ENCODE peak calls at places on chromosomes 3 and 15, in eight cellular contexts. A, K, F, R, H, S, Q and I are unnamed samples.

GRCh38 chr15:70201376-70201775 is 103.7 kb upstream of the TLE3 start:
- DNase-seq in A (no peak), K (no peak), F (no peak), R (no peak), H (no peak), S (peak), Q (peak), I (no peak)

GRCh38 chr3:37198996-37199395 is 24.6 kb upstream of the LRRFIP2 start:
- DNase-seq in A (peak), K (no peak), F (peak), R (no peak), H (no peak), S (no peak), Q (no peak), I (no peak)

GRCh38 chr3:69241769-69242168 is 119.4 kb upstream of the LMOD3 start:
- DNase-seq in A (no peak), K (no peak), F (no peak), R (no peak), H (no peak), S (no peak), Q (no peak), I (no peak)

GRCh38 chr3:123750659-123751420 is 133.3 kb downstream of the MYLK start:
- DNase-seq in A (peak), K (no peak), F (peak), R (no peak), H (no peak), S (no peak), Q (no peak), I (no peak)

GRCh38 chr15:67836477-67836876 is 3.4 kb downstream of the RNU6-1 start:
- DNase-seq in A (peak), K (peak), F (no peak), R (no peak), H (no peak), S (peak), Q (no peak), I (peak)

GRCh38 chr15:35546581-35547381 is 816 bp upstream of the DPH6 start:
- DNase-seq in A (no peak), K (no peak), F (no peak), R (no peak), H (no peak), S (no peak), Q (no peak), I (no peak)

GRCh38 chr3:116181159-116181558 is 264.1 kb downstream of the LSAMP start:
- DNase-seq in A (no peak), K (no peak), F (no peak), R (no peak), H (no peak), S (no peak), Q (no peak), I (no peak)

GRCh38 chr3:97952280-97952679 is 20.0 kb downstream of the RIOX2 start:
- DNase-seq in A (peak), K (no peak), F (peak), R (no peak), H (no peak), S (peak), Q (peak), I (no peak)

GRCh38 chr3:39224288-39224687 is 31.9 kb upstream of the XIRP1 start:
- DNase-seq in A (no peak), K (peak), F (no peak), R (no peak), H (no peak), S (no peak), Q (no peak), I (no peak)

GRCh38 chr3:125141596-125142417 is 70.7 kb downstream of the SLC12A8 start:
- DNase-seq in A (peak), K (peak), F (no peak), R (peak), H (peak), S (peak), Q (peak), I (peak)

GRCh38 chr15:61266916-61267315 is 37.8 kb upstream of the RORA start:
- DNase-seq in A (no peak), K (no peak), F (no peak), R (no peak), H (no peak), S (no peak), Q (no peak), I (no peak)

GRCh38 chr15:83106994-83107840 is at the start of gene TM6SF1:
- DNase-seq in A (peak), K (peak), F (no peak), R (no peak), H (peak), S (no peak), Q (peak), I (peak)

GRCh38 chr3:196093271-196094111 is 11.6 kb upstream of the TFRC start:
- DNase-seq in A (peak), K (no peak), F (no peak), R (no peak), H (no peak), S (no peak), Q (peak), I (no peak)

GRCh38 chr15:31265090-31265870 is 61.4 kb upstream of the KLF13 start:
- DNase-seq in A (no peak), K (no peak), F (no peak), R (no peak), H (no peak), S (peak), Q (peak), I (no peak)

GRCh38 chr3:11510001-11510760 is 133.5 kb downstream of the VGLL4 start:
- DNase-seq in A (no peak), K (peak), F (no peak), R (no peak), H (no peak), S (no peak), Q (no peak), I (no peak)

GRCh38 chr15:62344806-62345539 is 179.9 kb upstream of the C2CD4B start:
- DNase-seq in A (peak), K (peak), F (peak), R (peak), H (no peak), S (no peak), Q (no peak), I (peak)

GRCh38 chr3:11847607-11848006 is 922 bp upstream of the TAMM41 start:
- DNase-seq in A (no peak), K (no peak), F (no peak), R (no peak), H (no peak), S (no peak), Q (no peak), I (peak)

GRCh38 chr15:32861741-32862140 is 143.9 kb downstream of the GREM1 start:
- DNase-seq in A (peak), K (peak), F (peak), R (no peak), H (peak), S (no peak), Q (peak), I (no peak)

DNA sequence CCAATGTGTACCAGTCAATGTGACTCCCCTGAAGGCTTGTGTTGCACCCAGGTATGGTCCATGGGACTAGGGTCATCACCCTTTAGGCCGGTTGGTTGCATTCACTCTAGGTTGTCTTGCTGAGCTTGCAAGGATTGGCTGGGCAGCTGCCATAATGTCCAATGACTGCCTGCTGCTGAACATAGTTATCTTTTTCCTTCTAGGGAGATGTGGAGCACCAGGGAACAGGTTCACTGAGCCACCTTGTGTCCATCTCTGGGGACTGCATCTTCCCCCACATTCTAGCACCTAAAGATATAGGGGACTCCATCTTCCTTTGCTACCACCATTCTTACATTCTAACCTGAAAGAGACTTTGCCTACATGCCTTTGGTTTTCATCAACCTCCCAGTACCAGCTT is 580.4 kb upstream of the TBL1XR1 start:
- DNase-seq in A (peak), K (peak), F (peak), R (no peak), H (no peak), S (no peak), Q (peak), I (peak)
- TF ChIP-seq CTCF in A (peak), K (peak), F (peak), R (peak), H (peak), S (peak), Q (peak), I (peak)

GRCh38 chr3:47250309-47251060 is 32.1 kb downstream of the KIF9 start:
- DNase-seq in A (peak), K (peak), F (peak), R (peak), H (no peak), S (no peak), Q (peak), I (peak)
- TF ChIP-seq CTCF in A (peak), K (peak), F (peak), R (peak), H (peak), S (no peak), Q (peak), I (peak)

DNA sequence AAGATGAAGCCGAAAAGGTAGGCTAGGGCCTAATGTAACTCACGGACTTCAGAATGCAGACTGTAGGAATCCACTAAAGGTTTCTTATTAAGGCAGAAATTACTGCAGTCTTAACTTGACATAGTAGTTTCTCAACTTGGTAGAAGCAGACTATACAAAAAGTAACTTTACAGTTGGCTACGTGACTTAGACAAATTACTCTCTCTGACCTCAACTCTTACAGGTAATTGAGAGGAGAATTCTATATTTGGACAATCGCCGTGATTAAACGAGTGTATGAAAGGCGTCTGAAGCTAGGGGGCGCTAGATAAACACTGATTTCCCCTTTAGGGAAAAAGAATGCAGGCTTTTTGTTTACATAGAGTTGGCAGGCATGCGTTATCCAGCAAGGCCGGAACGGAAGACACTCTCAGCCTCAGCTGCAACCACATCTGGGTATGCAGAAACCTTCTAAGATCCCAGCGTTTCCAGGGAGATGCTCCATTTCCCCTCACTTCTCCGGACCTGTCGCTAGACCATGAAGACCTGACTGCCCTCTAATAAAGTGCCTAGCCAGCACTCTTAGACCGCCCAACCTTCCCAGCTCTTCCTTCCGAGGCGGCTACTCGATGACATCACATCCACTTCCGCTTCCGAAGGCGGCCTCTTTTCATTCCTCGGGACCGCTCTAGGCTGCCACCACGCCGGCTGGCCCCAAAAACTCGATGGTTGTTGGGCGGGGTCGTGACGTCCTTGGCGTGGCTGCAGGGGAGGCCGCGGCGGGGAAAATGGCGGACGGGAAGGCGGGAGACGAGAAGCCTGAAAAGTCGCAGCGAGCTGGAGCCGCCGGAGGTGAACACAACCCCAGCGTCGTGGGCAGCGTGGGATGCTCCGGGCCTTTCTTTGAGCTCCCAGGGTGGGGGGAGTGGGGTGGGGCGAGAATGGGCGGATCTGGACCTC is at the start of gene PCNP:
- DNase-seq in A (peak), K (peak), F (peak), R (peak), H (peak), S (peak), Q (peak), I (peak)
- TF ChIP-seq CTCF in A (peak), K (peak), F (peak), R (peak), H (peak), S (peak), Q (peak), I (peak)

GRCh38 chr3:60056394-60056793 is 1006.6 kb upstream of the CFAP20DC start:
- DNase-seq in A (no peak), K (peak), F (no peak), R (no peak), H (no peak), S (no peak), Q (no peak), I (no peak)

GRCh38 chr3:60048447-60048848 is 998.6 kb upstream of the CFAP20DC start:
- DNase-seq in A (no peak), K (no peak), F (no peak), R (no peak), H (no peak), S (no peak), Q (no peak), I (peak)

GRCh38 chr3:60055765-60056164 is 1005.9 kb upstream of the CFAP20DC start:
- DNase-seq in A (no peak), K (no peak), F (no peak), R (no peak), H (no peak), S (no peak), Q (no peak), I (no peak)

GRCh38 chr3:60053518-60054265 is 1003.9 kb upstream of the CFAP20DC start:
- DNase-seq in A (no peak), K (no peak), F (no peak), R (no peak), H (no peak), S (no peak), Q (no peak), I (peak)
- TF ChIP-seq CTCF in A (no peak), K (no peak), F (no peak), R (no peak), H (no peak), S (no peak), Q (no peak), I (no peak)

GRCh38 chr3:138049157-138049919 is 39.4 kb downstream of the CLDN18 start:
- DNase-seq in A (peak), K (no peak), F (peak), R (no peak), H (no peak), S (no peak), Q (no peak), I (no peak)
- TF ChIP-seq CTCF in A (peak), K (peak), F (no peak), R (no peak), H (no peak), S (no peak), Q (no peak), I (no peak)

DNA sequence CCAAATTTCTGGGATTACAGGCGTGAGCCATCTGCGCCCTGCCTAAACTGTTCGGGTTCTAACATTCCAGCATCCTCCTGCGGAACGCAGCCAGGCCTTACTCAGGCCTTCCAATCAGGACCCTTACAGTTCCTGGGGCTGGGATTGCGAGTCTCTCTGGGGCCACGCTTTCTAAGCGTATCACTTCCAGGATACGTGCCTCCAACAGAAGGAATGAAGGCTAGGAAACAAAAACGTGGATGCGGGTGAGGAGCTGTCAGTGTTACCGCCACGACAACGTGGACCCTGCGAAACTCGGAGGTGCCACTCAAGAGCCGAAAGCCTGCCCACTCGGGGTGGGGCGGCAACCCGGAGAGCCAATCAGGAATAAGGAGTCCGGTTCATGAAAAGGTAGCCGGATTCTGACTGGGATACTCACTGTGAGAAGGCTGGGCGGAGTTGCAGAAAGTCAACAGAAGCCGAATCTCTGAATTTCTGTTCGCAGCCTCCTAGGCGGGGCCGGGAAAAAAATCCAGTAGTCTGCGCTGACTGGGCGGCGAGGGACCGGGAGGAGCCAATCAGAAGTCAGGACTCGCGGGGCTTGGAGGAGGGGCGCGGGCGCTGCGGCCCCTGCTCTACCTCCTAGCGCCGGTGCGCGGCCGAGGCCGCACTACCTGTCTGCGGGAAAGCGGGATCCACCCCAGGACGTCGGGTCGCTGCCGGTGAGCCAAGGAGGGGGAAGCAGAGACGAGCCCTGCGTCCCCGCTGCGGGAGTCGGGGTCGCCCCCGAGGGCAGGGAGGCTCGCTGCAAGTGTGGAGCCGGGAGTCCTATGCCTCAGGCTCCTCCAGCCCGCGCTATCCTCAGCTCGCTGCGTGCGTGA is at the start of gene HYKK:
- DNase-seq in A (peak), K (peak), F (peak), R (peak), H (peak), S (peak), Q (peak), I (peak)
- TF ChIP-seq CTCF in A (no peak), K (no peak), F (no peak), R (peak), H (no peak), S (peak), Q (peak), I (no peak)